ENCODE peak calls at places on chromosome 13, in six cellular contexts. N is fibroblast of the conjunctiva, F is fibroblast of pulmonary artery, W is HS-27A, M is GM23248, B is iPS-NIHi11. H is an unnamed sample.

GRCh38 chr13:111043575-111043982 is 71.5 kb upstream of the ARHGEF7 start:
- DNase-seq in N (no peak), F (peak), W (no peak), M (peak), B (no peak), H (no peak)

GRCh38 chr13:44219808-44220544 is 153.6 kb upstream of the SERP2 start:
- DNase-seq in N (no peak), F (peak), W (no peak), M (peak), B (no peak), H (no peak)

GRCh38 chr13:33742321-33742720 is 75.6 kb upstream of the RFC3 start:
- DNase-seq in N (no peak), F (no peak), W (no peak), M (no peak), B (no peak), H (no peak)

GRCh38 chr13:48221301-48222190 is 11.5 kb upstream of the ITM2B start:
- DNase-seq in N (no peak), F (no peak), W (no peak), M (peak), B (no peak), H (no peak)

GRCh38 chr13:21137696-21138095 is 38.7 kb downstream of the SKA3 start:
- DNase-seq in N (no peak), F (peak), W (no peak), M (peak), B (no peak), H (no peak)

GRCh38 chr13:112748947-112749346 is 59.1 kb downstream of the ATP11A start:
- DNase-seq in N (no peak), F (no peak), W (no peak), M (peak), B (no peak), H (no peak)

GRCh38 chr13:49789961-49790360 is 2.5 kb downstream of the KPNA3 start:
- DNase-seq in N (no peak), F (no peak), W (no peak), M (no peak), B (no peak), H (no peak)

GRCh38 chr13:114071441-114071840 is 61.0 kb downstream of the RASA3 start:
- DNase-seq in N (no peak), F (no peak), W (no peak), M (no peak), B (no peak), H (no peak)

GRCh38 chr13:104140557-104140956 is 1074.3 kb upstream of the SLC10A2 start:
- DNase-seq in N (no peak), F (peak), W (peak), M (no peak), B (no peak), H (no peak)

GRCh38 chr13:32877491-32877890 is 138.7 kb upstream of the KL start:
- DNase-seq in N (no peak), F (no peak), W (no peak), M (no peak), B (no peak), H (no peak)

GRCh38 chr13:40408602-40409001 is 257.8 kb downstream of the FOXO1 start:
- DNase-seq in N (no peak), F (peak), W (no peak), M (peak), B (no peak), H (no peak)

GRCh38 chr13:51785592-51786424 is 18.2 kb downstream of the DHRS12 start:
- DNase-seq in N (no peak), F (peak), W (no peak), M (peak), B (no peak), H (no peak)

GRCh38 chr13:97254809-97255208 is 32.7 kb downstream of the MBNL2 start:
- DNase-seq in N (no peak), F (no peak), W (no peak), M (peak), B (no peak), H (no peak)

GRCh38 chr13:27822873-27823311 is 30.6 kb downstream of the GSX1 start:
- DNase-seq in N (no peak), F (peak), W (no peak), M (no peak), B (no peak), H (no peak)

H was measured in activated CD4-positive, alpha-beta memory T cell treated with anti-CD3 and anti-CD28 coated beads for 36 hours.